ENCODE peak calls at places on chromosomes 3 and 15, in four cellular contexts. One of them, this sample, is unnamed.

GRCh38 chr3:53721187-53721946 is 124.9 kb downstream of the CHDH start:
- DNase-seq in lower lobe of right lung: no peak
- DNase-seq in Caco-2: no peak
- DNase-seq in psoas muscle: no peak
- DNase-seq in this sample: peak

GRCh38 chr3:118127992-118128391 is 906.7 kb downstream of the IGSF11 start:
- DNase-seq in Caco-2: no peak
- DNase-seq in lower lobe of right lung: no peak
- DNase-seq in psoas muscle: no peak
- DNase-seq in this sample: no peak

GRCh38 chr3:15861163-15861562 is 63.4 kb upstream of the ANKRD28 start:
- DNase-seq in Caco-2: no peak
- DNase-seq in lower lobe of right lung: no peak
- DNase-seq in psoas muscle: no peak
- DNase-seq in this sample: no peak

GRCh38 chr3:69838217-69838616 is 99.0 kb downstream of the MITF start:
- DNase-seq in psoas muscle: no peak
- DNase-seq in lower lobe of right lung: no peak
- DNase-seq in Caco-2: no peak
- DNase-seq in this sample: no peak

GRCh38 chr3:179546814-179547241 is 15.9 kb upstream of the ACTL6A start:
- DNase-seq in psoas muscle: no peak
- DNase-seq in Caco-2: peak
- DNase-seq in lower lobe of right lung: no peak
- DNase-seq in this sample: no peak

GRCh38 chr3:42063886-42064285 is 27.3 kb upstream of the TRAK1 start:
- DNase-seq in lower lobe of right lung: no peak
- DNase-seq in psoas muscle: no peak
- DNase-seq in Caco-2: no peak
- DNase-seq in this sample: no peak

GRCh38 chr3:49771340-49771938 is 14.9 kb downstream of the IP6K1 start:
- DNase-seq in psoas muscle: no peak
- DNase-seq in lower lobe of right lung: no peak
- DNase-seq in Caco-2: no peak
- DNase-seq in this sample: no peak

GRCh38 chr3:105904251-105904650 is 35.4 kb upstream of the CBLB start:
- DNase-seq in Caco-2: no peak
- DNase-seq in lower lobe of right lung: no peak
- DNase-seq in psoas muscle: no peak
- DNase-seq in this sample: no peak

GRCh38 chr15:77122576-77122975 is 51.7 kb upstream of the TSPAN3 start:
- DNase-seq in psoas muscle: no peak
- DNase-seq in lower lobe of right lung: no peak
- DNase-seq in Caco-2: no peak
- DNase-seq in this sample: no peak

GRCh38 chr3:82800248-82800647 is 1038.8 kb upstream of the GBE1 start:
- DNase-seq in Caco-2: no peak
- DNase-seq in psoas muscle: no peak
- DNase-seq in lower lobe of right lung: no peak
- DNase-seq in this sample: no peak

GRCh38 chr3:86937306-86937791 is 53.6 kb downstream of the VGLL3 start:
- DNase-seq in lower lobe of right lung: no peak
- DNase-seq in psoas muscle: no peak
- DNase-seq in Caco-2: no peak
- DNase-seq in this sample: no peak

GRCh38 chr3:185729335-185729715 is 95.5 kb downstream of the IGF2BP2 start:
- DNase-seq in lower lobe of right lung: no peak
- DNase-seq in psoas muscle: no peak
- DNase-seq in Caco-2: no peak
- DNase-seq in this sample: no peak

GRCh38 chr15:89556413-89557262 is 18.6 kb upstream of the TICRR start:
- DNase-seq in psoas muscle: no peak
- DNase-seq in lower lobe of right lung: no peak
- DNase-seq in Caco-2: peak
- DNase-seq in this sample: peak

GRCh38 chr15:78372880-78373279 is 32.7 kb downstream of the CRABP1 start:
- DNase-seq in psoas muscle: no peak
- DNase-seq in Caco-2: peak
- DNase-seq in lower lobe of right lung: no peak
- DNase-seq in this sample: no peak

GRCh38 chr15:33034588-33034987 is 159.9 kb downstream of the FMN1 start:
- DNase-seq in lower lobe of right lung: no peak
- DNase-seq in Caco-2: no peak
- DNase-seq in psoas muscle: no peak
- DNase-seq in this sample: no peak

DNA sequence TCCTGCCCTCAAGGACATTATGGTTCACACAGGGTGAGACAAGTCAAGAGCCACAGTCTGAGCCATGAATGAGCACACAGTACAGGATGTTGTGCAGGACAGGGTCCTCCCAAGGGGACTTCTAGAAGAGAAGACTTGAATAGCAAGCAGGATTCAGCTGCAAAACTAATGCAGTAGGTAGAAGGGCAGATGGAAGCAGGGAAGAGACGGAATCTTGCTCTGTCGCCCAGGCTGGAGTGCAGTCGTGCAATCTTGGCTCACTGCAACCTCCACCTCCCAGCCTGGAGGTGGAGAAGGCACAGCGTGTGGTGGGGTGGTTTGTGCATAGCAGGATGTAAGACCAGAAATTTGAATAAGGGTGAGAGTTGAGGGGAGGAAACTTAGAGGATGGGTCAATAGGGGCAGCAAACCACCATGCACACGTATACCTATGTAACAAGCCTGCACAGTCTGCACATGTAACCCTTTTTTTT is 8.0 kb downstream of the BCL2L10 start:
- DNase-seq in psoas muscle: no peak
- DNase-seq in Caco-2: no peak
- DNase-seq in lower lobe of right lung: no peak
- DNase-seq in this sample: no peak
- TF ChIP-seq CTCF in psoas muscle: no peak
- TF ChIP-seq CTCF in Caco-2: no peak
- TF ChIP-seq CTCF in lower lobe of right lung: no peak
- TF ChIP-seq CTCF in this sample: no peak

DNA sequence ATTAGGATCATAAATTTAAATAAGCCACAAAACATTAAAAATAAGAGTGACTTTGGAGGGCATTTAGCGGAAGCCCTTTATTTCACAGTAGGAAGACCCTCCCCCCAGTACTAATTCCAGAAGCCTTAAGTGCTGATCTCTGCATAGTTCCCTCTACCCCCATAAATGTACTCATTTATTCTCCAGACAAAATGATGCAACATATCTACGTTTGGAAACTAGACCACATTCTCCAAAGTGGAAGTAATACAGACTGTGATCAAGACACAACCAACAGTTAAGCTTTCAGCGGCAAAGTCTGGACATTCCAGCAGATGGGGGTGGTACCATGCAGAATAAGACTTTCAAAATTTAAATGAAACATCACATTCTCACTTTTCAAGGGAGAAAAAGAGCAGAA is 44.8 kb upstream of the RPS17 start:
- DNase-seq in lower lobe of right lung: no peak
- DNase-seq in Caco-2: no peak
- DNase-seq in psoas muscle: no peak
- DNase-seq in this sample: no peak
- TF ChIP-seq CTCF in lower lobe of right lung: no peak
- TF ChIP-seq CTCF in Caco-2: no peak
- TF ChIP-seq CTCF in psoas muscle: no peak
- TF ChIP-seq CTCF in this sample: no peak

GRCh38 chr15:71385026-71385425 is 269.8 kb downstream of the THSD4 start:
- DNase-seq in psoas muscle: no peak
- DNase-seq in lower lobe of right lung: no peak
- DNase-seq in Caco-2: no peak
- DNase-seq in this sample: no peak

GRCh38 chr15:71385469-71385868 is 270.2 kb downstream of the THSD4 start:
- DNase-seq in lower lobe of right lung: no peak
- DNase-seq in psoas muscle: no peak
- DNase-seq in Caco-2: no peak
- DNase-seq in this sample: no peak

GRCh38 chr15:71386005-71386404 is 270.7 kb downstream of the THSD4 start:
- DNase-seq in psoas muscle: no peak
- DNase-seq in lower lobe of right lung: no peak
- DNase-seq in Caco-2: no peak
- DNase-seq in this sample: no peak

GRCh38 chr15:71387825-71388224 is 272.6 kb downstream of the THSD4 start:
- DNase-seq in Caco-2: no peak
- DNase-seq in psoas muscle: no peak
- DNase-seq in lower lobe of right lung: no peak
- DNase-seq in this sample: no peak

DNA sequence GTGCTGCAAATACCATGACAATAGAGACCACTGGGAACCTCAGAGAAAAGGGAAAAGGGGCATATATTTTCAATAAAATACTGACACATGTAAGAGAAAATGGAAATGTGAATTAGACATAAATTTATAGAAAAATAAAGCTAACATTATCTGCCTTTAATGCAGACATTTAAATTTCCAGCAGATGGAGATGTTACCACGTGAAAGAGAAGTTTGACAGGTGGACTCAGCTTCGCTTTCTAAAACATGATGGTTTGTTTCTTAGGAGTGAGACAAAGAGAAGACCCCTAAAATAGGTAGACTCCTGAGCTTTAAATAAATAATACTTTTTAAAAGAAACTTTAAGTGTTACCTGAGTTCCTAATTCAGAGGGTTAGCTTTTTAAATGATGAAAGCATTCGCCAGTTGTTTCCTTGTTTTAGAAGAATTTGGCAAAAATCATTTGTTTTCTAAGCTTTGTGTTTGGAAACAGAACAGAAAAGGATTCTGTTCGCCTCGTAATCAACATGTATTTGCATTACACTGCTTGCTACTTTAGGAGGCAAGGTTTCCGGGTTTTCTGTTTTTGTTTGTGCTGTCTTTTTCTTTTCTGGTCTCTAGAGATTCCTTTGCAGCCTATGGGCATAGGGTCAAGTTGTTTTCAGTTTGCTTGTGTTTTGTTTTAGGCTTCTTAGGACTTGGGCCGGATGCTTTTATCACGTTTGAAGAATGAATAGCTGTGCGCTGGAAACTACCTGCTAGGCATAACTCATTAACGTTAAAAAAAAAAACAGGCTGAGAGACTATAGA is 271.4 kb downstream of the THSD4 start:
- DNase-seq in lower lobe of right lung: no peak
- DNase-seq in psoas muscle: no peak
- DNase-seq in Caco-2: no peak
- DNase-seq in this sample: no peak
- TF ChIP-seq CTCF in lower lobe of right lung: peak
- TF ChIP-seq CTCF in psoas muscle: peak
- TF ChIP-seq CTCF in Caco-2: peak
- TF ChIP-seq CTCF in this sample: peak

GRCh38 chr3:9149566-9149965 is 99.9 kb downstream of the SRGAP3 start:
- DNase-seq in psoas muscle: no peak
- DNase-seq in Caco-2: no peak
- DNase-seq in lower lobe of right lung: no peak
- DNase-seq in this sample: no peak

GRCh38 chr3:9143180-9143579 is 106.3 kb downstream of the SRGAP3 start:
- DNase-seq in Caco-2: no peak
- DNase-seq in psoas muscle: no peak
- DNase-seq in lower lobe of right lung: no peak
- DNase-seq in this sample: no peak

GRCh38 chr3:9147896-9148267 is 101.6 kb downstream of the SRGAP3 start:
- DNase-seq in psoas muscle: no peak
- DNase-seq in Caco-2: no peak
- DNase-seq in lower lobe of right lung: no peak
- DNase-seq in this sample: no peak

GRCh38 chr3:9147215-9147895 is 102.1 kb downstream of the SRGAP3 start:
- DNase-seq in Caco-2: no peak
- DNase-seq in lower lobe of right lung: no peak
- DNase-seq in psoas muscle: no peak
- DNase-seq in this sample: no peak

GRCh38 chr3:9146367-9147071 is 102.9 kb downstream of the SRGAP3 start:
- DNase-seq in Caco-2: no peak
- DNase-seq in psoas muscle: no peak
- DNase-seq in lower lobe of right lung: no peak
- DNase-seq in this sample: peak
- TF ChIP-seq CTCF in Caco-2: no peak
- TF ChIP-seq CTCF in psoas muscle: no peak
- TF ChIP-seq CTCF in lower lobe of right lung: no peak
- TF ChIP-seq CTCF in this sample: no peak

GRCh38 chr3:411183-411681 is 214.7 kb downstream of the CHL1 start:
- DNase-seq in Caco-2: no peak
- DNase-seq in psoas muscle: no peak
- DNase-seq in lower lobe of right lung: no peak
- DNase-seq in this sample: no peak

GRCh38 chr3:409011-409410 is 212.4 kb downstream of the CHL1 start:
- DNase-seq in lower lobe of right lung: no peak
- DNase-seq in Caco-2: no peak
- DNase-seq in psoas muscle: no peak
- DNase-seq in this sample: no peak

GRCh38 chr3:414063-414462 is 217.5 kb downstream of the CHL1 start:
- DNase-seq in lower lobe of right lung: no peak
- DNase-seq in Caco-2: no peak
- DNase-seq in psoas muscle: no peak
- DNase-seq in this sample: no peak
- TF ChIP-seq CTCF in lower lobe of right lung: peak
- TF ChIP-seq CTCF in Caco-2: no peak
- TF ChIP-seq CTCF in psoas muscle: peak
- TF ChIP-seq CTCF in this sample: peak

DNA sequence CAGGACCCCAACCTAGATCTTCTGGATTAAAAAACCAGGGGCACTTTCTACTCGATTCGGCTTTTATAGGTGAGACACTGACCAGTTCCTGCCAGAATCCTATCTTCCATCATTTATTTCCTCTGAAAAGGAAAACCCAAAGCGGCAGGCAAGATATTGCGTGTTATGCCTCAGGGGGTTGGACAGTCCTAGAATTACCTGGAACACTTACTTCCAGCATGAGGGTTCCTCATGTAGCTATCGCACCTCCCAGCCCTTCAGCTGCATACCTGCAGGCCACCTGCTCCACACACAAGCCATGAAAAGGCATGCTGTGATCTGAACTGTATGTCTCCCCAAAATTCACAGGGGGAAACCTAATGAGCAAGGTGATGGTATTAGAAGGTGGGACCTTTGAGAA is 58.3 kb upstream of the DLG1 start:
- DNase-seq in psoas muscle: no peak
- DNase-seq in Caco-2: no peak
- DNase-seq in lower lobe of right lung: no peak
- DNase-seq in this sample: no peak
- TF ChIP-seq CTCF in psoas muscle: no peak
- TF ChIP-seq CTCF in Caco-2: no peak
- TF ChIP-seq CTCF in lower lobe of right lung: no peak
- TF ChIP-seq CTCF in this sample: no peak

DNA sequence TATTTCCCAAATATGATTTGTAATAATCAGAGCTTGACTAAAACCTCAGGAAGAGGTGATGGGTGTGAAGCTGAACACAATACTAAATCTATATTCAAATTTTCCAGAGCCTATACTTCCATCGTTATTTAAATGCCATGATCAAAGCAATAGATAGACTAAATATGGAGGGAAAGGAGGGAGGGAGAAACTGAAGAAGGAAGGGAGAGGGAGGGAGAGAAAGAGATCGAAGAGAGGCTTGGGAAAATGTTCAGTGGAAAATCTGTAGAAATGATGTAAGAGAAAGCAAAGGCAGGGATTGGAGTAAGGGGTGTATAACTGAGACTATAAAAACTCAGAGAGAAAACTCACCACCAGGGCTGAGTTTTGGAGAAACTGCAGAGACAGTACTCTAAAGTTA is at the start of gene OSTN:
- DNase-seq in Caco-2: no peak
- DNase-seq in lower lobe of right lung: no peak
- DNase-seq in psoas muscle: no peak
- DNase-seq in this sample: no peak
- TF ChIP-seq CTCF in Caco-2: no peak
- TF ChIP-seq CTCF in lower lobe of right lung: no peak
- TF ChIP-seq CTCF in psoas muscle: no peak
- TF ChIP-seq CTCF in this sample: no peak